ENCODE peak calls at places on chromosome 18, in nine cellular contexts. F, E, P, B, M, Q, I, G and V are unnamed samples.

GRCh38 chr18:30970201-30970816 is 72.2 kb downstream of the DSC3 start:
- DNase-seq in M (no peak), P (no peak), F (peak; percentile 40), Q (no peak), G (no peak), E (peak; percentile 54), B (no peak), I (no peak), V (no peak)

GRCh38 chr18:24432618-24433017 is 6.1 kb downstream of the IMPACT start:
- DNase-seq in Q (no peak), E (no peak), F (no peak), M (no peak), B (no peak), P (no peak), I (no peak), G (no peak), V (no peak)

GRCh38 chr18:74456409-74457042 is 582 bp downstream of the DIPK1C start:
- DNase-seq in Q (no peak), E (no peak), B (no peak), F (peak; percentile 1), G (no peak), P (no peak), M (no peak), I (no peak), V (no peak)

GRCh38 chr18:11981633-11982366 is 493 bp downstream of the IMPA2 start:
- DNase-seq in Q (peak; percentile 62), B (peak; percentile 62), P (no peak), E (peak; percentile 34), I (no peak), G (no peak), F (peak; percentile 52), M (peak; percentile 81), V (no peak)

GRCh38 chr18:38025433-38026038 is 459.9 kb upstream of the CELF4 start:
- DNase-seq in E (no peak), Q (no peak), P (no peak), M (no peak), G (no peak), I (no peak), F (no peak), B (no peak), V (no peak)

GRCh38 chr18:45312727-45313126 is 302.5 kb upstream of the SLC14A2 start:
- DNase-seq in Q (no peak), M (no peak), P (no peak), E (no peak), B (no peak), G (no peak), F (no peak), I (no peak), V (no peak)

GRCh38 chr18:58196881-58197872 is 153.2 kb downstream of the NEDD4L start:
- DNase-seq in E (no peak), F (no peak), B (no peak), I (no peak), P (no peak), G (no peak), M (no peak), Q (no peak), V (no peak)

GRCh38 chr18:64444819-64445218 is 295.9 kb upstream of the LINC00305 start:
- DNase-seq in F (no peak), Q (no peak), I (no peak), E (no peak), M (no peak), B (no peak), P (no peak), G (no peak), V (no peak)

GRCh38 chr18:811192-812122 is 585 bp downstream of the YES1 start:
- DNase-seq in G (peak; percentile 86), B (no peak), P (peak; percentile 50), M (peak; percentile 71), Q (no peak), F (peak; percentile 70), I (peak; percentile 48), E (peak; percentile 32), V (peak; percentile 13)

DNA sequence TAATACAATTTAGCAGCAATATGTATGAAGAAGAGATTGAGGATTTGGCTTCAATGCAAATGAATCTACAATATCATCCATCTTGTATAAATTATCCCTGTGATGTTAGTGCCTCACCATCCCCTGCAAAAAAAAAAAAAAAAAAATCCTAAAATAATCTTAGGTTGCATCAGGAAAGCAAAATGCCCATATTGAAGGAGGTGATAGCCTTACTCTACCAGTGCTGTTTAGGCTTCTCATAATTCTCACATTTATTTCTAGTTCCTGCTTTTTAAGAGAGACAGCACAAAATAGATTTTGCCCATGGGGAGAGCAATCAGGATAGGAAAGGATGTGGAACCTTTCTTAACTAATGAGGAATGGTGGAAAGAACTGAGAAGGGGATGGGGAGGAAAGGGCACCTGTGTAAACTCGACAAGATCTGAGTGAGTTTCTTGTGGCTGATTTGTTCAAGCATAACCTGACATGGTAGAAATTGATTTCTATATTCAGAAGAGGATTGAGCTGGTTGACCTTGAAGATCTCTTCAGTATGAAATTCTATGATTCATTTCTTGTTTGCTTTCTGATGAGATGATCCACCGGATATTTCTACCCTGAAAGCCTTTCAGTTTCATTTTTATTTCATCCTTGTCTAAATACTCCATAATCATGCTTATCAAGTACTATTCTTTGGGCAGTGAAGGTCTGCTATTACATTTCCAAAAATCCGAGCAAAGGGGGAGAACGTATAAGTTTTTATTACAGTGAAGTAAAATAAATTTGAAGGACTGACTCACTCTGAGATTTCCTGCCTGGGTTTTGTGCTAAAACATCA is 391.2 kb downstream of the PTPRM start:
- DNase-seq in Q (no peak), B (no peak), F (peak; percentile 6), P (no peak), I (no peak), E (peak; percentile 15), M (no peak), G (no peak), V (no peak)
- H3K27ac ChIP-seq in Q (no peak overlapping the region), B (no peak overlapping the region), F (no peak overlapping the region), P (peak overlapping the region; percentile 10), I (no peak overlapping the region), E (no peak overlapping the region), M (no peak overlapping the region), G (no peak overlapping the region), V (peak overlapping the region; percentile 1)

GRCh38 chr18:55264108-55264507 is 304.8 kb upstream of the CCDC68 start:
- DNase-seq in Q (no peak), G (no peak), E (peak; percentile 46), P (no peak), I (no peak), F (no peak), B (no peak), M (no peak), V (no peak)
- H3K4me1 ChIP-seq in Q (peaks cover 3% of the 10 kb centered on the region), G (peaks cover 13% of the 10 kb centered on the region), E (peaks cover 26% of the 10 kb centered on the region), P (no peaks in the 10 kb centered on the region), I (peaks cover 57% of the 10 kb centered on the region), F (peaks cover 25% of the 10 kb centered on the region), B (peaks cover 13% of the 10 kb centered on the region), M (peaks cover 23% of the 10 kb centered on the region), V (no peaks in the 10 kb centered on the region)

GRCh38 chr18:59623456-59624383 is 73.5 kb downstream of the CCBE1 start:
- DNase-seq in M (no peak), P (no peak), G (no peak), E (peak; percentile 84), B (no peak), Q (no peak), F (peak; percentile 75), I (no peak), V (no peak)
- H3K27ac ChIP-seq in M (no peak overlapping the region), P (no peak overlapping the region), G (no peak overlapping the region), E (no peak overlapping the region), B (no peak overlapping the region), Q (no peak overlapping the region), F (peak overlapping the region; percentile 62), I (no peak overlapping the region), V (no peak overlapping the region)

DNA sequence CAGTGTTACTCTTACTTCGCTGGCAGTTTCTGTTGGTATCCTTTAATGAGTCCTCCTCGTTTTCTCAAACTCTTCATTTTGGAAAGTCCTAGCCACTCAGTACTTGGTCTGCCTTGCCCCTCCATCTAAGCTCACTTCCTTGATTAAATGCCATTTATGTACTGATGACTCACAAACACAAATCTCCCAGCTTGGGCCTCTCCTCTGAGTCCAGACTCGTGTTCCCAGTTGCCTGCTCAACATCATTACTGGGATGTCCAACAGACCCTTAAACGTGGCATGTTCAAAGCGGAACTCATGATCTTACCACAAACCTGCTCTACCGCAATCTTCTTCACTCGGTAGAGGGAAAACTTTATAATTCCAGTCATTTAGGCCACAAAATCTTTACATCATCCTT is 13.8 kb upstream of the CCDC68 start:
- DNase-seq in B (no peak), E (no peak), Q (no peak), F (no peak), G (no peak), P (no peak), M (no peak), I (no peak), V (no peak)
- H3K4me1 ChIP-seq in B (no peaks in the 10 kb centered on the region), E (no peaks in the 10 kb centered on the region), Q (no peaks in the 10 kb centered on the region), F (peaks cover 11% of the 10 kb centered on the region), G (no peaks in the 10 kb centered on the region), P (no peaks in the 10 kb centered on the region), M (no peaks in the 10 kb centered on the region), I (no peaks in the 10 kb centered on the region), V (no peaks in the 10 kb centered on the region)

DNA sequence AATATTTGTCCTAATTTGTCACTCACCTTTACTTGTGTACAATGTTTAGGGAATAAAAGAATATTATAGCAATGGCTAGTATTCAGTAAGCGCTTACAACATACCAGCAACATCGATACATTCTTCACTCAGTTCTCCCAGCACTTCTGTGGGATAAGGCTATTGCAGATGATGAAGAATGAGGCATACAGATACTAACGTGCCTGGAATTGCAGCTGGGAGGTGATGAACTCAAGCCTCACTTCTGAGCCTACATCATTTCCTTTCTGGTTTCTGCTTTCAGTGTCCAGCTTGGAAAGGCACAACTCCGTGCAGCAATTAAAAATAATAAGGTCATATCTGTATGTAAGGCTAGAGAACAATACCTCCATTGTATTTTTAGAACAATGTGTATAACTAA is 95.4 kb upstream of the AQP4 start:
- DNase-seq in M (no peak), F (peak; percentile 13), G (no peak), B (no peak), Q (no peak), E (peak; percentile 1), I (no peak), P (no peak), V (no peak)
- H3K27ac ChIP-seq in M (no peak overlapping the region), F (no peak overlapping the region), G (no peak overlapping the region), B (no peak overlapping the region), Q (no peak overlapping the region), E (no peak overlapping the region), I (no peak overlapping the region), P (no peak overlapping the region), V (no peak overlapping the region)

DNA sequence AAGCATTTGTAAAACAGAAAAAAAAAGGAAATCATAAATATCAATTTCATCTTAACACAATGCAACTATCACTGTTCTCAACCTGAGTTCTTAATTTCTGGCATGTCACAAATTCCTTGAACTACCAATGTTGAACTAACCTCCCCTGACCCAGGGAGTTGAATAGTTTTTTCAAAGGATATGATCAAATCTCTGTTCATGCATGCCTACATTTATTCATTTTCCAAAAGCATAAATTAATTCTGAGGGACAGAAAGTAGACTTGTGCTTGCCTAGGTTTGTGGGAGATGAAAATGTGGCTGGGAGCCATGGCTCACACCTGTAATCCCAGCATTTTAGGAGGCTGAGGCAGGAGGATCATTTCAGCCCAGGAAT is 175.7 kb downstream of the TGIF1 start:
- DNase-seq in F (no peak), G (no peak), I (no peak), E (no peak), Q (no peak), P (no peak), M (no peak), B (no peak), V (no peak)
- H3K4me1 ChIP-seq in F (peaks cover 34% of the 10 kb centered on the region), G (peaks cover 28% of the 10 kb centered on the region), I (peaks cover 27% of the 10 kb centered on the region), E (peaks cover 28% of the 10 kb centered on the region), Q (peaks cover 37% of the 10 kb centered on the region), P (peaks cover 14% of the 10 kb centered on the region), M (peaks cover 22% of the 10 kb centered on the region), B (peaks cover 16% of the 10 kb centered on the region), V (peaks cover 12% of the 10 kb centered on the region)